ENCODE peak calls at places on chromosome 18, in six cellular contexts. C, J, W, D, G and T are unnamed samples.

GRCh38 chr18:62555135-62555534 is 32.3 kb downstream of the ZCCHC2 start:
- DNase-seq in C (no peak), J (no peak), W (no peak), D (no peak), G (peak), T (no peak)

GRCh38 chr18:69528439-69528838 is 127.8 kb downstream of the DOK6 start:
- DNase-seq in C (no peak), J (no peak), W (no peak), D (no peak), G (peak), T (no peak)

GRCh38 chr18:9038277-9038871 is 64.1 kb upstream of the NDUFV2 start:
- DNase-seq in C (no peak), J (no peak), W (no peak), D (no peak), G (peak), T (no peak)

GRCh38 chr18:59001166-59001565 is 136.5 kb downstream of the ZNF532 start:
- DNase-seq in C (no peak), J (no peak), W (no peak), D (no peak), G (no peak), T (no peak)

GRCh38 chr18:55650363-55650870 is 62.4 kb upstream of the TCF4 start:
- DNase-seq in C (no peak), J (no peak), W (no peak), D (no peak), G (peak), T (no peak)

GRCh38 chr18:56256659-56257058 is 381.7 kb downstream of the TXNL1 start:
- DNase-seq in C (no peak), J (no peak), W (no peak), D (no peak), G (no peak), T (no peak)

GRCh38 chr18:13725566-13726227 is 661 bp downstream of the FAM210A start:
- DNase-seq in C (no peak), J (no peak), W (no peak), D (peak), G (peak), T (peak)

GRCh38 chr18:36130039-36130831 is 536 bp downstream of the ELP2 start:
- DNase-seq in C (no peak), J (no peak), W (no peak), D (no peak), G (peak), T (no peak)

GRCh38 chr18:26440644-26441043 is 107.7 kb downstream of the KCTD1 start:
- DNase-seq in C (no peak), J (no peak), W (no peak), D (no peak), G (peak), T (no peak)

GRCh38 chr18:42414756-42415454 is 459.9 kb downstream of the PIK3C3 start:
- DNase-seq in C (no peak), J (no peak), W (no peak), D (no peak), G (peak), T (no peak)

GRCh38 chr18:51614033-51614432 is 416.6 kb upstream of the MEX3C start:
- DNase-seq in C (no peak), J (no peak), W (no peak), D (no peak), G (peak), T (peak)

GRCh38 chr18:62436636-62437519 is 85.9 kb upstream of the ZCCHC2 start:
- DNase-seq in C (no peak), J (no peak), W (peak), D (no peak), G (peak), T (no peak)

GRCh38 chr18:74476154-74476553 is 19.0 kb upstream of the DIPK1C start:
- DNase-seq in C (peak), J (peak), W (no peak), D (peak), G (no peak), T (peak)

GRCh38 chr18:80200932-80201672 is 46.2 kb downstream of the PARD6G start:
- DNase-seq in C (no peak), J (no peak), W (no peak), D (no peak), G (no peak), T (no peak)

GRCh38 chr18:24234330-24234729 is 95.5 kb downstream of the CABYR start:
- DNase-seq in C (no peak), J (no peak), W (no peak), D (no peak), G (peak), T (peak)

GRCh38 chr18:22466608-22467390 is 49.1 kb upstream of the CTAGE1 start:
- DNase-seq in C (no peak), J (no peak), W (peak), D (no peak), G (peak), T (peak)

GRCh38 chr18:68428026-68428425 is 286.9 kb downstream of the TMX3 start:
- DNase-seq in C (no peak), J (no peak), W (no peak), D (no peak), G (peak), T (no peak)

GRCh38 chr18:50142441-50143120 is 52.4 kb downstream of the MYO5B start:
- DNase-seq in C (no peak), J (no peak), W (no peak), D (no peak), G (no peak), T (no peak)

GRCh38 chr18:43934322-43935050 is 657.2 kb upstream of the SYT4 start:
- DNase-seq in C (no peak), J (no peak), W (no peak), D (no peak), G (no peak), T (no peak)

GRCh38 chr18:59087391-59087790 is 52.3 kb upstream of the SEC11C start:
- DNase-seq in C (no peak), J (no peak), W (no peak), D (no peak), G (no peak), T (no peak)

GRCh38 chr18:76993573-76993972 is 139.0 kb downstream of the MBP start:
- DNase-seq in C (no peak), J (no peak), W (no peak), D (no peak), G (no peak), T (no peak)

GRCh38 chr18:49813071-49813320 is 337 bp downstream of the ACAA2 start:
- DNase-seq in C (no peak), J (peak), W (peak), D (peak), G (peak), T (peak)

GRCh38 chr18:33906046-33906445 is 318.7 kb downstream of the NOL4 start:
- DNase-seq in C (no peak), J (no peak), W (no peak), D (no peak), G (no peak), T (no peak)

GRCh38 chr18:72089432-72089831 is 454.7 kb downstream of the CBLN2 start:
- DNase-seq in C (no peak), J (no peak), W (no peak), D (no peak), G (no peak), T (no peak)

GRCh38 chr18:48124857-48125626 is 194.6 kb upstream of the SMAD2 start:
- DNase-seq in C (no peak), J (no peak), W (no peak), D (no peak), G (no peak), T (no peak)

GRCh38 chr18:26960901-26961300 is 95.4 kb upstream of the AQP4 start:
- DNase-seq in C (no peak), J (no peak), W (no peak), D (no peak), G (peak), T (no peak)

GRCh38 chr18:12574494-12575185 is 83.3 kb downstream of the SPIRE1 start:
- DNase-seq in C (no peak), J (no peak), W (no peak), D (no peak), G (peak), T (no peak)

GRCh38 chr18:44601447-44601846 is 79.2 kb upstream of the SETBP1 start:
- DNase-seq in C (no peak), J (no peak), W (no peak), D (no peak), G (peak), T (no peak)

GRCh38 chr18:59885579-59886163 is 14.1 kb upstream of the PMAIP1 start:
- DNase-seq in C (no peak), J (no peak), W (no peak), D (no peak), G (peak), T (no peak)

GRCh38 chr18:9987931-9988330 is 74.1 kb downstream of the VAPA start:
- DNase-seq in C (no peak), J (peak), W (peak), D (no peak), G (no peak), T (peak)

GRCh38 chr18:10852610-10853303 is 296.6 kb downstream of the PIEZO2 start:
- DNase-seq in C (no peak), J (no peak), W (no peak), D (no peak), G (no peak), T (no peak)

GRCh38 chr18:55275042-55275897 is 312.7 kb downstream of the TCF4 start:
- DNase-seq in C (no peak), J (peak), W (no peak), D (no peak), G (peak), T (no peak)

GRCh38 chr18:3923750-3924149 is 473.8 kb downstream of the TGIF1 start:
- DNase-seq in C (no peak), J (no peak), W (no peak), D (no peak), G (peak), T (no peak)

GRCh38 chr18:69774831-69775230 is 172.8 kb downstream of the CD226 start:
- DNase-seq in C (no peak), J (no peak), W (no peak), D (no peak), G (peak), T (no peak)